ENCODE peak calls at places on chromosomes 12 and 14, in seven cellular contexts. D is foreskin fibroblast, S is AG04449, Q is Caco-2, I is choroid plexus epithelial cell, W is A549, U is adrenal gland. K is an unnamed sample.

GRCh38 chr12:100661300-100661951 is 87.9 kb downstream of the GAS2L3 start:
- DNase-seq in Q (no peak), I (peak; percentile 69), W (no peak), S (peak; percentile 16), U (no peak), D (no peak), K (no peak)

GRCh38 chr14:62654641-62655040 is 390.6 kb downstream of the KCNH5 start:
- DNase-seq in U (no peak), W (no peak), I (peak; percentile 8), Q (no peak), S (no peak), D (peak; percentile 11), K (no peak)

GRCh38 chr12:536751-537150 is 77.0 kb downstream of the B4GALNT3 start:
- DNase-seq in D (no peak), S (no peak), W (no peak), Q (no peak), U (no peak), I (no peak), K (no peak)

GRCh38 chr12:2248901-2249381 is 196.2 kb downstream of the CACNA1C start:
- DNase-seq in I (no peak), W (no peak), D (peak; percentile 68), Q (no peak), U (no peak), S (peak; percentile 69), K (no peak)

GRCh38 chr12:89951050-89951693 is 242.5 kb upstream of the ATP2B1 start:
- DNase-seq in D (peak; percentile 84), W (peak; percentile 81), Q (peak; percentile 46), S (no peak), U (no peak), I (no peak), K (no peak)

GRCh38 chr12:89873745-89874144 is 165.1 kb upstream of the ATP2B1 start:
- DNase-seq in I (peak; percentile 35), S (no peak), Q (no peak), U (no peak), D (no peak), W (no peak), K (no peak)

GRCh38 chr14:89667983-89668382 is 250.9 kb upstream of the FOXN3 start:
- DNase-seq in S (no peak), Q (no peak), I (no peak), U (no peak), W (no peak), D (peak; percentile 7), K (no peak)

GRCh38 chr14:48382961-48383360 is 707.6 kb upstream of the MDGA2 start:
- DNase-seq in U (no peak), W (no peak), D (no peak), S (no peak), I (no peak), Q (no peak), K (no peak)

GRCh38 chr12:109710279-109710746 is 3.3 kb upstream of the FAM222A start:
- DNase-seq in W (no peak), S (no peak), Q (no peak), I (no peak), U (no peak), D (no peak), K (no peak)

GRCh38 chr14:99619873-99620834 is 16.1 kb upstream of the CCDC85C start:
- DNase-seq in I (peak; percentile 10), W (no peak), D (no peak), U (no peak), Q (no peak), S (no peak), K (no peak)

GRCh38 chr12:52074656-52075408 is 4.7 kb upstream of the SMIM41 start:
- DNase-seq in Q (no peak), U (no peak), I (no peak), D (no peak), W (no peak), S (no peak), K (no peak)

GRCh38 chr14:71296184-71296583 is 388.9 kb downstream of the PCNX1 start:
- DNase-seq in W (no peak), I (no peak), U (no peak), S (no peak), D (no peak), Q (no peak), K (no peak)

GRCh38 chr12:5789469-5789968 is 155.5 kb downstream of the ANO2 start:
- DNase-seq in W (no peak), I (no peak), D (no peak), Q (no peak), U (no peak), S (no peak), K (no peak)

GRCh38 chr12:27549801-27550652 is 26.0 kb downstream of the PPFIBP1 start:
- DNase-seq in U (peak; percentile 94), I (peak; percentile 99), D (peak; percentile 96), S (peak; percentile 76), Q (peak; percentile 87), W (peak; percentile 71), K (peak; percentile 98)

GRCh38 chr14:54001189-54001878 is 44.7 kb upstream of the BMP4 start:
- DNase-seq in I (no peak), Q (peak; percentile 70), U (no peak), D (no peak), S (no peak), W (no peak), K (no peak)
- TF ChIP-seq CTCF in I (no peak), Q (peak; percentile 34), U (no peak), D (no peak), S (no peak), W (no peak), K (peak; percentile 31)

GRCh38 chr12:120368789-120369475 is at the start of gene MSI1:
- DNase-seq in S (no peak), I (no peak), W (no peak), Q (peak; percentile 64), U (no peak), D (no peak), K (no peak)

GRCh38 chr12:120369476-120370342 is 745 bp upstream of the MSI1 start:
- DNase-seq in S (no peak), U (no peak), W (no peak), Q (no peak), D (no peak), I (no peak), K (no peak)

GRCh38 chr12:120367252-120367923 is 1.6 kb downstream of the MSI1 start:
- DNase-seq in D (no peak), Q (peak; percentile 30), W (no peak), I (peak; percentile 17), S (no peak), U (no peak), K (no peak)

GRCh38 chr12:120366884-120367251 is 2.1 kb downstream of the MSI1 start:
- DNase-seq in I (no peak), D (no peak), Q (no peak), W (no peak), U (no peak), S (no peak), K (no peak)

GRCh38 chr12:120367924-120368788 is 808 bp downstream of the MSI1 start:
- DNase-seq in D (no peak), U (no peak), W (no peak), Q (no peak), I (no peak), S (no peak), K (no peak)
- H3K4me3 ChIP-seq in D (no peak overlapping the region), U (no peak overlapping the region), W (peak overlapping the region; percentile 53), Q (peak overlapping the region; percentile 69), I (peak overlapping the region; percentile 3), S (no peak overlapping the region), K (no peak overlapping the region)

GRCh38 chr12:111756681-111757080 is 10.1 kb upstream of the ALDH2 start:
- DNase-seq in Q (no peak), U (no peak), W (no peak), D (no peak), S (no peak), I (no peak), K (no peak)

GRCh38 chr12:111754671-111755070 is 12.1 kb upstream of the ALDH2 start:
- DNase-seq in Q (no peak), I (no peak), S (no peak), U (peak; percentile 82), D (no peak), W (no peak), K (no peak)

GRCh38 chr12:111749391-111749790 is 17.3 kb upstream of the ALDH2 start:
- DNase-seq in D (no peak), I (no peak), Q (no peak), S (no peak), W (no peak), U (no peak), K (no peak)

GRCh38 chr12:111756196-111756595 is 10.5 kb upstream of the ALDH2 start:
- DNase-seq in S (no peak), U (no peak), I (no peak), Q (no peak), D (no peak), W (no peak), K (no peak)

DNA sequence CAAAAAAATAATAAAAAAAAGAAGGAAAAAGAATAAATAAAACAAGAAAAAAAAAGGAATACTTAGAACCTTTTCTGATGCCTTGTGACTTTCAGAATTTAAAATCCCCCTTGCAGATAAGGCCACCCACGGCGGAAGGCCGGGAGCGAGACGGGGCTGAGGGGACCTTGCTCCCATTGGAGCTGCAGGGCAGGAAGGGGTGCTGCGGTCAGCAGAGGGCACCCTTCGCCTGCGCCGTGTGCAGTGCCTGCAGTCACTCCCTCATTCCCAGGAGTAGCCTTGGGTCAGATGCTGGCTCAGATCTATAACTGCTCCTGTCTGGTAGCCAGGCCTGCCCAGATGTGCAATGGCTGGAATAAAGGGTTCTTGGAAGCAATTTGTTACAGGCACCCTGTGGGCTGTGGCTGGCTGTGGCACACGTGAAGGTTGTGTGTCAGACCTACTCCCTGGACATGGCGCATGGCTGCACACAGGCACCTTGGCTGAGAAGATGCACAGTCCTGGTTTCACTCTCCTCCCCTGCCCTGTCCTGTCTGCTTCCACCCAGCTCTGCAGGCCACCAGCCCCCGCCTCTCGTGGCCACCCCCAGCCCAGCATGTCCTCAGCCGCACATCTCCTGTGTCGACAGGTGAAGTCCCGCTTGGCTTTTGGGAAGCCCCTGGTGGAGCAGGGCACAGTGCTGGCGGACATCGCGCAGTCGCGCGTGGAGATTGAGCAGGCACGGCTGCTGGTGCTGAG is 13.4 kb upstream of the ALDH2 start:
- DNase-seq in S (no peak), D (peak; percentile 52), Q (peak; percentile 77), U (peak; percentile 84), I (peak; percentile 74), W (peak; percentile 82), K (no peak)
- TF ChIP-seq CTCF in S (peak; percentile 84), D (peak; percentile 73), Q (peak; percentile 83), U (peak; percentile 56), I (peak; percentile 84), W (peak; percentile 79), K (peak; percentile 95)

DNA sequence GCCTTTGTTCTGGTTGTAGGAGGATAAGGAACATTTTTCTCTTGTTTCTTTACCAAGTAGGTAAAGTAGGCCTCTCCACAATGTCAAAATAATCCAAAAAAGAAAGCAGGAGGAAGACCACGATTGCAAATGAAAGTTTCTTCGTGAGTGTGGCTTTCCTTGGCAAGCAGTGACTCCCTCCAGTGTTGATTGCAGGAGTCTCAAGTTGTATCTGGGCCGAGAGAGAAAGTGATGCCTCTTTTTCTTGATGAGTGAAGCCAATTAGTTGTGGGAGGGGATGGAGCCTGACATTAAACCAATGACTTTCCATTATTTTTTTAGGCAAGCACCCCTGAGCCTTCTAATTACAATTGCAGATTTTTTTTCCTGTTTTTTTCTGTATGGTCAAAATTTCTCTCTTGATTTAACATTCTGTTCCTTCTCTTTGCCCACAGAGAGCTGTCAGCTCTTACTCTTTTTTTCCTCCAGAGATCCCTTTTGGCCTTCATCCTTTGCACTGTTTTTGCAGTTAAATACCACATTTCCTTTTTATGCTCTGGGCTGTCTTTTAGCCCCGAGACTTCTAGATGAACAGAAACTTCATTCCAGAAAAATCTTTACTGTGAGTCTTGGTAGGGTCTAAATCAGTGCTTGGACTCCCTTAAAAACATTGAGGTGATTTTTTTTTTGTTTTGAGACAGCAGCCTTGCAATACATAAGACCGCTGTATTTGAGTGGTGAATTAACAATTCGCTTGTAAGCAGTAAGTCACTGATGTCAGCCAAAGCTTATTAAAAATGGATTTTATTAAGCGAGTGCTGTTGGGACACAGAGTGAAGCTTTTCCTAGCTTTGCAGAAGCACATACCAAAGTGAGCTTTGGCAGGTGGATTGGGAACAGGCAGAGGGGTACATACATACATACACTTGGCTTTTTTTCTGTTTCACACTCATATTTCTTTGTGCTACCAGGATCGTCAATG is 15.8 kb downstream of the FBXW8 start:
- DNase-seq in Q (no peak), W (no peak), D (no peak), U (no peak), S (no peak), I (no peak), K (no peak)
- H3K4me3 ChIP-seq in Q (no peak overlapping the region), W (no peak overlapping the region), D (no peak overlapping the region), U (no peak overlapping the region), S (no peak overlapping the region), I (no peak overlapping the region), K (no peak overlapping the region)

K was measured in epithelial cell of proximal tubule.